ENCODE peak calls at places on chromosomes 3 and 15, in nine cellular contexts. R, M, W, D, C, Q, N, P and H are unnamed samples.

GRCh38 chr15:42402806-42403205 is 43.5 kb downstream of the CAPN3 start:
- DNase-seq in R (no peak), M (no peak), W (no peak), D (no peak), C (no peak), Q (no peak), N (no peak), P (no peak), H (no peak)

GRCh38 chr3:109927161-109927560 is 589.8 kb upstream of the DPPA4 start:
- DNase-seq in R (no peak), M (peak; percentile 84), W (peak; percentile 96), D (no peak), C (no peak), Q (no peak), N (no peak), P (peak; percentile 97), H (peak; percentile 79)

GRCh38 chr3:56453027-56453426 is 15.2 kb downstream of the ERC2 start:
- DNase-seq in R (no peak), M (no peak), W (no peak), D (no peak), C (no peak), Q (no peak), N (no peak), P (no peak), H (no peak)

GRCh38 chr3:161913786-161914389 is 417.3 kb downstream of the OTOL1 start:
- DNase-seq in R (no peak), M (peak; percentile 51), W (peak; percentile 73), D (no peak), C (no peak), Q (no peak), N (no peak), P (peak; percentile 71), H (no peak)

GRCh38 chr3:128310286-128311058 is 156.2 kb downstream of the DNAJB8 start:
- DNase-seq in R (no peak), M (no peak), W (no peak), D (no peak), C (no peak), Q (no peak), N (peak; percentile 4), P (no peak), H (no peak)

GRCh38 chr3:51720292-51721061 is 13.6 kb downstream of the GRM2 start:
- DNase-seq in R (no peak), M (no peak), W (no peak), D (no peak), C (no peak), Q (no peak), N (no peak), P (no peak), H (no peak)

GRCh38 chr3:147669076-147669475 is 259.9 kb downstream of the ZIC1 start:
- DNase-seq in R (no peak), M (no peak), W (no peak), D (no peak), C (no peak), Q (no peak), N (no peak), P (no peak), H (no peak)

GRCh38 chr15:44729394-44729913 is 6.9 kb upstream of the TRIM69 start:
- DNase-seq in R (no peak), M (no peak), W (no peak), D (peak; percentile 46), C (peak; percentile 65), Q (no peak), N (no peak), P (no peak), H (peak; percentile 29)

GRCh38 chr15:73368301-73369072 is at the start of gene HCN4:
- DNase-seq in R (no peak), M (peak; percentile 45), W (no peak), D (no peak), C (peak; percentile 66), Q (no peak), N (no peak), P (peak; percentile 38), H (no peak)

GRCh38 chr15:100733088-100733487 is 130.7 kb downstream of the ASB7 start:
- DNase-seq in R (no peak), M (peak; percentile 82), W (no peak), D (no peak), C (no peak), Q (no peak), N (no peak), P (peak; percentile 94), H (peak; percentile 48)

GRCh38 chr15:54816406-54816805 is 380.3 kb downstream of the RSL24D1 start:
- DNase-seq in R (no peak), M (no peak), W (no peak), D (no peak), C (no peak), Q (no peak), N (no peak), P (no peak), H (no peak)

GRCh38 chr15:87268675-87269074 is 987.9 kb downstream of the NTRK3 start:
- DNase-seq in R (no peak), M (no peak), W (no peak), D (no peak), C (no peak), Q (no peak), N (no peak), P (no peak), H (no peak)

GRCh38 chr3:50405249-50405648 is 45.9 kb upstream of the TMEM115 start:
- DNase-seq in R (no peak), M (peak; percentile 51), W (no peak), D (no peak), C (no peak), Q (no peak), N (peak; percentile 17), P (peak; percentile 30), H (no peak)

GRCh38 chr15:38002883-38003477 is 68.5 kb downstream of the TMCO5A start:
- DNase-seq in R (no peak), M (peak; percentile 57), W (peak; percentile 85), D (peak; percentile 47), C (peak; percentile 41), Q (no peak), N (peak; percentile 57), P (peak; percentile 80), H (peak; percentile 85)

GRCh38 chr3:58532794-58533220 is 4.2 kb downstream of the ACOX2 start:
- DNase-seq in R (peak; percentile 56), M (peak; percentile 91), W (peak; percentile 64), D (peak; percentile 83), C (peak; percentile 71), Q (peak; percentile 72), N (peak; percentile 73), P (peak; percentile 85), H (no peak)

GRCh38 chr15:25058080-25058785 is 103.4 kb downstream of the SNRPN start:
- DNase-seq in R (no peak), M (no peak), W (no peak), D (no peak), C (no peak), Q (no peak), N (no peak), P (no peak), H (no peak)

GRCh38 chr3:23442598-23443383 is 239.7 kb downstream of the UBE2E2 start:
- DNase-seq in R (no peak), M (no peak), W (peak; percentile 53), D (no peak), C (no peak), Q (no peak), N (no peak), P (peak; percentile 24), H (peak; percentile 45)

GRCh38 chr3:25485673-25486072 is 57.6 kb downstream of the RARB start:
- DNase-seq in R (no peak), M (no peak), W (no peak), D (no peak), C (no peak), Q (no peak), N (no peak), P (no peak), H (no peak)

GRCh38 chr15:83064859-83065258 is 2.2 kb downstream of the BTBD1 start:
- DNase-seq in R (no peak), M (no peak), W (no peak), D (no peak), C (peak; percentile 54), Q (no peak), N (no peak), P (peak; percentile 64), H (peak; percentile 33)

GRCh38 chr15:98873441-98874218 is 134.0 kb downstream of the PGPEP1L start:
- DNase-seq in R (no peak), M (peak; percentile 82), W (peak; percentile 78), D (no peak), C (no peak), Q (no peak), N (no peak), P (peak; percentile 96), H (no peak)

GRCh38 chr3:108503722-108504121 is 6.7 kb downstream of the MYH15 start:
- DNase-seq in R (no peak), M (no peak), W (no peak), D (no peak), C (no peak), Q (no peak), N (no peak), P (no peak), H (no peak)

GRCh38 chr3:148950806-148951205 is 40.5 kb upstream of the GYG1 start:
- DNase-seq in R (no peak), M (no peak), W (no peak), D (no peak), C (no peak), Q (no peak), N (no peak), P (peak; percentile 26), H (no peak)

GRCh38 chr3:128133273-128133883 is 9.8 kb upstream of the RUVBL1 start:
- DNase-seq in R (no peak), M (no peak), W (peak; percentile 55), D (no peak), C (peak; percentile 66), Q (peak; percentile 33), N (peak; percentile 38), P (peak; percentile 70), H (peak; percentile 73)